ENCODE peak calls at places on chromosomes 6 and 20, in six cellular contexts. U, W, O, M, H and T are unnamed samples.

GRCh38 chr20:59625214-59625922 is 21.0 kb downstream of the PHACTR3 start:
- DNase-seq in U (no peak), W (no peak), O (no peak), M (no peak), H (no peak), T (no peak)

GRCh38 chr6:28081486-28081751 is 1.1 kb downstream of the ZNF165 start:
- DNase-seq in U (peak; percentile 5), W (no peak), O (no peak), M (no peak), H (no peak), T (peak; percentile 67)

GRCh38 chr6:134938896-134939295 is 11.0 kb downstream of the ALDH8A1 start:
- DNase-seq in U (peak; percentile 11), W (no peak), O (no peak), M (no peak), H (no peak), T (no peak)

GRCh38 chr6:13523826-13524622 is 36.6 kb upstream of the GFOD1 start:
- DNase-seq in U (no peak), W (no peak), O (no peak), M (no peak), H (no peak), T (no peak)

GRCh38 chr6:166757226-166758135 is 130.4 kb upstream of the RPS6KA2 start:
- DNase-seq in U (peak; percentile 54), W (no peak), O (peak; percentile 75), M (no peak), H (peak; percentile 41), T (peak; percentile 51)

GRCh38 chr20:37797669-37798175 is 103.9 kb downstream of the CTNNBL1 start:
- DNase-seq in U (peak; percentile 49), W (no peak), O (no peak), M (no peak), H (no peak), T (no peak)

GRCh38 chr6:20716865-20717264 is 182.6 kb downstream of the CDKAL1 start:
- DNase-seq in U (no peak), W (no peak), O (no peak), M (no peak), H (no peak), T (no peak)

GRCh38 chr6:136052046-136052445 is 198.1 kb downstream of the MTFR2 start:
- DNase-seq in U (no peak), W (no peak), O (no peak), M (no peak), H (no peak), T (no peak)

GRCh38 chr6:5213851-5214507 is 46.8 kb downstream of the LYRM4 start:
- DNase-seq in U (peak; percentile 47), W (no peak), O (peak; percentile 55), M (no peak), H (peak; percentile 65), T (no peak)

GRCh38 chr6:128929869-128930268 is 46.9 kb downstream of the LAMA2 start:
- DNase-seq in U (no peak), W (no peak), O (no peak), M (no peak), H (no peak), T (no peak)

GRCh38 chr20:58803533-58803932 is 47.2 kb downstream of the GNAS-AS1 start:
- DNase-seq in U (no peak), W (no peak), O (no peak), M (no peak), H (no peak), T (no peak)

GRCh38 chr6:161232001-161232400 is 41.9 kb downstream of the AGPAT4 start:
- DNase-seq in U (no peak), W (no peak), O (no peak), M (no peak), H (no peak), T (no peak)

GRCh38 chr20:7770578-7770977 is 169.7 kb downstream of the HAO1 start:
- DNase-seq in U (peak; percentile 30), W (no peak), O (no peak), M (no peak), H (no peak), T (peak; percentile 41)

GRCh38 chr20:59240006-59240405 is 60.4 kb upstream of the EDN3 start:
- DNase-seq in U (no peak), W (no peak), O (no peak), M (no peak), H (no peak), T (no peak)

GRCh38 chr20:33796263-33796906 is 14.8 kb upstream of the CHMP4B start:
- DNase-seq in U (no peak), W (peak; percentile 63), O (no peak), M (no peak), H (no peak), T (no peak)

GRCh38 chr6:19333936-19334335 is 503.2 kb upstream of the ID4 start:
- DNase-seq in U (peak; percentile 80), W (no peak), O (peak; percentile 45), M (no peak), H (no peak), T (no peak)

GRCh38 chr20:25090492-25091429 is 8.8 kb upstream of the VSX1 start:
- DNase-seq in U (no peak), W (no peak), O (no peak), M (no peak), H (no peak), T (peak; percentile 100)

GRCh38 chr6:39599996-39600395 is 125.2 kb downstream of the KIF6 start:
- DNase-seq in U (peak; percentile 18), W (no peak), O (peak; percentile 63), M (no peak), H (no peak), T (no peak)

GRCh38 chr6:136962661-136963060 is 40.6 kb downstream of the SLC35D3 start:
- DNase-seq in U (no peak), W (no peak), O (no peak), M (no peak), H (no peak), T (no peak)

GRCh38 chr6:35400901-35401311 is 51.2 kb upstream of the FANCE start:
- DNase-seq in U (peak; percentile 40), W (no peak), O (peak; percentile 30), M (no peak), H (no peak), T (no peak)

GRCh38 chr20:58205850-58206249 is 22.6 kb downstream of the ANKRD60 start:
- DNase-seq in U (no peak), W (no peak), O (no peak), M (no peak), H (no peak), T (no peak)

DNA sequence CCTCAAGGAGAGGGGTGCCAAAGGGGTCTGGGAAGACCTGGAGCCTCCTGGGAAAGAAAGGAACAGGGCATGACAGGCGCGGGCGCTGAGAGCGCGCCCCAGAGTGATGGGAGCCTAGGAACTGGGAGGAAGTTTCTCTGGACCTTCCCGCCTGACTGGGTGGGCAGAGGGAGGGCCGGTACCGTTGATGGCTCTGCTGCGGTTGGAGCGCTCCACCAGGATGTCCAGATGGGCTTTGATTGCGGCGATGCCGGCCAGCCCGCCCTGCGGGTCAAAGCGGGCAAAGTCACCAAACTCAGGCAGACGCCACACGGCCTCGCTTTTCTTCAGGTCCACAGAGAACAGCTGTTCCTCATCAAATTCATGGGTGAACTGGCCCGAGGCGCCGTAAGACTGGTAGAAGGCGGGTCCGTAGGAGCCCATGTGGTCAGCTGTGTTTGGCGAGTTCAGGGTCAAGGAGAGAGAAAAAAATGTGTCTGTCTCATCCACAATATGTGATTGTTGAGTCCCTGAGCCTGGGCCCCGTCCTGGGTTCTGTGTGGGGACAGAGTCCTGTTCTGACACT is 1.5 kb downstream of the HLA-DOA start:
- DNase-seq in U (no peak), W (no peak), O (no peak), M (no peak), H (no peak), T (no peak)
- H3K4me3 ChIP-seq in U (no peak overlapping the region), W (no peak overlapping the region), O (no peak overlapping the region), M (no peak overlapping the region), H (no peak overlapping the region), T (no peak overlapping the region)

GRCh38 chr6:26312096-26312463 is 52.9 kb upstream of the BTN3A2 start:
- DNase-seq in U (peak; percentile 16), W (no peak), O (peak; percentile 57), M (no peak), H (no peak), T (no peak)

GRCh38 chr6:26311012-26311384 is 54.0 kb upstream of the BTN3A2 start:
- DNase-seq in U (peak; percentile 66), W (no peak), O (peak; percentile 64), M (no peak), H (no peak), T (no peak)

GRCh38 chr6:26311385-26312095 is 53.5 kb upstream of the BTN3A2 start:
- DNase-seq in U (peak; percentile 74), W (peak; percentile 37), O (peak; percentile 62), M (no peak), H (peak; percentile 42), T (peak; percentile 73)

GRCh38 chr6:26307830-26308229 is 57.2 kb upstream of the BTN3A2 start:
- DNase-seq in U (no peak), W (no peak), O (no peak), M (no peak), H (no peak), T (no peak)

DNA sequence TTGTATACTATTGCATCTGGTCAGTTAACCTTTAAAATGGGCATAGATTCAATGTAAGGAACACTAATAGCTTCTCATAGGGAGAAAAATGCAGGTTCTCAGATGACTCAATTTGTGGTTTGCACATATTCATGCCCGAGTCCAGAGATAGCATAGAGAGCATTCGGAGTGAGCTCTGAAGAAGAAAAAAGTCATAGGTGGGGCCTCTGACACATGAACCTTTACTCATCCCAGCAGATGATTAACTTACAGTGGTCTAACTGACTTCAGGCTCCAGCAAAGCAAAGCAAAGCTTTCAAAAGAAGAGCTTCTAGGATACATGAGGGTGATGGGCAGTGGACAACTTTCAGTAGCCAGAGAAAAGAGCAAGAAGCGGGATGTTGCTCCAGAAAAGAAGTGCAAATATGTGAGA is 55.3 kb upstream of the BTN3A2 start:
- DNase-seq in U (peak; percentile 88), W (no peak), O (peak; percentile 94), M (no peak), H (peak; percentile 89), T (no peak)
- H3K4me3 ChIP-seq in U (no peak overlapping the region), W (no peak overlapping the region), O (peak overlapping the region; percentile 20), M (no peak overlapping the region), H (no peak overlapping the region), T (no peak overlapping the region)

DNA sequence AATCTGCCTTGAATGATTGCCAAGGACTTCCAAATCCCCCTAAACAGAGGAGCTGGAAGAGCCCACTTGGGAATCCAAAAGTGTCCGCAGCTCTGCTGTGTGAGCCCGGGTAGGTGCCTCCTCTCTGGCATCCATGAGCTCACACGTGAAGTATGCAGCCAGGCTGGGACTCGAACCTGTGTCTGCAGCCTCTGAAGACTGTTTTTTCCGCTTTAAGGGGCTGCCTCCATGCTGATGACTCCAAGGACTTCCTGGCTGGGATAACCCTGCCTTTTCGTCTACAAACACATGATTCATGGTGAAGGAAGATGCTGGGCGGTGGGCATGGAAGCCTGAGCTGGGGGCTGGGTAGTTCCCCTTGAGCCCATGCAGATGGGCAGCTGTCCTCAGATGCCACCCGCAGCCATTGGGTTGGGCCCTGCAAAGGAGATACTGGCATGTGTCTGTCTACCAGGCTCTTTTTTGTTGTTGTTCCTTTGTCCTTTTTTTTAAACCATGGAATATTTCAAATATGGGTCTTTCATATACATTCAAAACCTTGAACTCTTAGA is 25.4 kb upstream of the CSNK2A1 start:
- DNase-seq in U (no peak), W (no peak), O (no peak), M (no peak), H (no peak), T (no peak)
- H3K4me3 ChIP-seq in U (no peak overlapping the region), W (no peak overlapping the region), O (no peak overlapping the region), M (no peak overlapping the region), H (no peak overlapping the region), T (no peak overlapping the region)

DNA sequence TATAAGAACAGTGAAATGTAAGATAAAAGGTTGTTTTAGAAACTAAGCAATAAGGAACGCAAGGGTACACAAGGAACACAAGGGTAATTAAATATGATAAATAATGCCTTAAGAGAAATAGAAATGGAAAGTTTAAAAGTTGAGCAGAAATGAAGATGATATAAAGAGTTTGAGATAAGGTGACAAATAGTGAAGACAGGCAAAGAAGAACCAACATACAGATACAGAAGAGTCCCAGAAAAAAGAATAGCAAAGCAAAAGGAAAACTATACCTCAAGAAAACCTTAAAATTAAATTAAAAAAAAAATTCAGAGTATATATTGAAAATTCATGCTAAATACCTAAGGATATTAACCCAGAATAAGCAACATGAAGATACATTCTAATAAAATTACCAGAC is 16.4 kb downstream of the HDDC2 start:
- DNase-seq in U (no peak), W (no peak), O (no peak), M (no peak), H (no peak), T (no peak)
- H3K4me3 ChIP-seq in U (no peak overlapping the region), W (no peak overlapping the region), O (no peak overlapping the region), M (no peak overlapping the region), H (no peak overlapping the region), T (no peak overlapping the region)